ENCODE peak calls at places on chromosomes 3 and 15, in four cellular contexts. W is ovary, G is sigmoid colon, Y is adrenal gland. Z is an unnamed sample.

GRCh38 chr3:42159706-42160472 is 68.7 kb downstream of the TRAK1 start:
- DNase-seq in W (peak), G (peak), Y (no peak), Z (peak)

GRCh38 chr15:98684441-98684840 is 36.1 kb downstream of the IGF1R start:
- DNase-seq in W (no peak), G (no peak), Y (no peak), Z (no peak)

GRCh38 chr15:31824009-31824408 is 206.3 kb upstream of the CHRNA7 start:
- DNase-seq in W (no peak), G (no peak), Y (no peak), Z (no peak)

GRCh38 chr3:71360170-71360569 is 223.4 kb downstream of the FOXP1 start:
- DNase-seq in W (no peak), G (no peak), Y (no peak), Z (no peak)

GRCh38 chr15:52206446-52206845 is 15.3 kb upstream of the GNB5 start:
- DNase-seq in W (no peak), G (no peak), Y (no peak), Z (no peak)

GRCh38 chr15:23118208-23118607 is 18.4 kb downstream of the GOLGA6L1 start:
- DNase-seq in W (no peak), G (no peak), Y (no peak), Z (no peak)

GRCh38 chr3:182713743-182714517 is 79.4 kb upstream of the ATP11B start:
- DNase-seq in W (no peak), G (no peak), Y (no peak), Z (no peak)

GRCh38 chr15:60612400-60613048 is 133.6 kb upstream of the ICE2 start:
- DNase-seq in W (no peak), G (no peak), Y (no peak), Z (no peak)

GRCh38 chr15:80159811-80160569 is 7.2 kb downstream of the FAH start:
- DNase-seq in W (no peak), G (no peak), Y (peak), Z (no peak)

GRCh38 chr3:33096103-33096868 is 660 bp downstream of the GLB1 start:
- DNase-seq in W (peak), G (no peak), Y (peak), Z (peak)

GRCh38 chr3:15007681-15008141 is 57.4 kb downstream of the MRPS25 start:
- DNase-seq in W (no peak), G (no peak), Y (peak), Z (no peak)

GRCh38 chr3:89098173-89098572 is 9.2 kb upstream of the EPHA3 start:
- DNase-seq in W (no peak), G (no peak), Y (no peak), Z (no peak)

DNA sequence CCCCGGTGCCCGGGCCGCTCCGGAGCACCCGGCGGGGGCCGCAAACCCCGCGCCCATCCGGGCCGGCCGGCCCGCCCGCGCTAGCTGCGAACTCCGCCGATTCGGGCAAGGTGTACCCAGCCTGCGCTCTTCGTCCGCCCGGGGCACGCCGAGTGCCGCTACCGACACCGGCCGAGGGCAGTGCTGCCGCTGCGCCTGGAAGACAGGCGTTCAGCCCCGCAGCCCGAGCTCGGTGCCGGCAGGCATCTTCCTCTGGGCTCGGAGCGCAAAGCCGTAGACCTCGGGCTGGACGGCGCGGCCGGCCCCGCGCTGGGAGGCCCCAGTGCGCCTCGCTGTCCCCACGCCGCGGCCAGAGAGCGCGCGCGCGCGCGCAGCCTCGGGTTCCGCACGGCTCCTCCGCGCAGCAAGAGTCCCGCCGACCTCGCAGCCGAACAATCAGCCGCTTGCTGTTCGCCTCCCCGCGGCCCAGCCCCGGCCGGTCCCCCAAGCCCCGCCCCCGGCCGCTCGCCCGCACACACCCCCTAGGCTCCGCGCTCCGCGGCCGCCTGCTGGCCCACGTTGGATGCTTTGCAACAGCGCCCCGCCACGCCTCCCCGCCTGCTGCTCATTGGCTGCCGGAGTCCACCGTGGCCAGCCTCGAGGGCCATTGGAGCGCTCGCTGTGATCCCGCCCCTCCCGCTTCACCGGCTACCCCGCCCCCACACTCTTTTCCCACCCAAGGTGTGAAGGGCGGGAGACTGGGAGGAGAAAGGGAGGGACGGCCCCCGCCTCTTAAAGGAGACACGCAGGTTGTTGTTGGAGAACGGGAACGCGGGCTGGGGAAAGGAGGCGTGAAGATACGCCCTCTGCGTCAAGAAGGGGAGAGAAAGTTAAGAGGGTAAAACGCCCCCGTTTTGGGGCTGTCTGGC is at the start of gene LRIG1:
- DNase-seq in W (peak), G (peak), Y (peak), Z (peak)
- TF ChIP-seq POLR2A in W (peak), G (no peak), Y (no peak), Z (no peak)

GRCh38 chr3:64385256-64385655 is 160.0 kb upstream of the PRICKLE2 start:
- DNase-seq in W (no peak), G (no peak), Y (no peak), Z (no peak)
- TF ChIP-seq CTCF in W (no peak), G (no peak), Y (no peak), Z (no peak)

DNA sequence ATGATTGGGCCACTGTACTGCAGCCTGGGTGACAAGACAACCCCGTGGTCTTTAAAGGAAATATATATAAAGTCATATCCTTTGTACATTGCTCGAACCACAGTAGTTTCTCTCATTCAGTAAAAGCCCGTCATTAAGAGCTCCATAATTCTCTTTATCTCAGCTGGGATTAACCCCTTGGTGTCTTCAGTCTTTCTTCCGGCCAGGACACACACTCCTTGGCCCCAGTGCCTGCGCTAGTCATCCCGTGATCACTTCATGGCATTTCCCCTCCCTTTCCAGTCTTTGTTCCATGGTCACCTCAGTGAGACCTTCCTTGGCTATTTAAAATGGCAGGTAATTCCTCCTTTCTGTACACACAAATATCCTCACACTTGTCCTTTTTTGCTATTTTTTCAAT is 3.3 kb downstream of the RPL35A start:
- DNase-seq in W (no peak), G (no peak), Y (no peak), Z (no peak)
- TF ChIP-seq POLR2A in W (no peak), G (no peak), Y (no peak), Z (no peak)

GRCh38 chr15:92654662-92655061 is 913 bp downstream of the FAM174B start:
- DNase-seq in W (no peak), G (no peak), Y (no peak), Z (no peak)

GRCh38 chr15:92652576-92652966 is 3.0 kb downstream of the FAM174B start:
- DNase-seq in W (no peak), G (no peak), Y (no peak), Z (no peak)

GRCh38 chr15:92653366-92653765 is 2.2 kb downstream of the FAM174B start:
- DNase-seq in W (no peak), G (no peak), Y (no peak), Z (no peak)

GRCh38 chr15:92655178-92655995 is at the start of gene FAM174B:
- DNase-seq in W (peak), G (peak), Y (no peak), Z (peak)

GRCh38 chr15:92653836-92654524 is 1.6 kb downstream of the FAM174B start:
- DNase-seq in W (no peak), G (peak), Y (no peak), Z (peak)
- TF ChIP-seq CTCF in W (no peak), G (no peak), Y (no peak), Z (no peak)

DNA sequence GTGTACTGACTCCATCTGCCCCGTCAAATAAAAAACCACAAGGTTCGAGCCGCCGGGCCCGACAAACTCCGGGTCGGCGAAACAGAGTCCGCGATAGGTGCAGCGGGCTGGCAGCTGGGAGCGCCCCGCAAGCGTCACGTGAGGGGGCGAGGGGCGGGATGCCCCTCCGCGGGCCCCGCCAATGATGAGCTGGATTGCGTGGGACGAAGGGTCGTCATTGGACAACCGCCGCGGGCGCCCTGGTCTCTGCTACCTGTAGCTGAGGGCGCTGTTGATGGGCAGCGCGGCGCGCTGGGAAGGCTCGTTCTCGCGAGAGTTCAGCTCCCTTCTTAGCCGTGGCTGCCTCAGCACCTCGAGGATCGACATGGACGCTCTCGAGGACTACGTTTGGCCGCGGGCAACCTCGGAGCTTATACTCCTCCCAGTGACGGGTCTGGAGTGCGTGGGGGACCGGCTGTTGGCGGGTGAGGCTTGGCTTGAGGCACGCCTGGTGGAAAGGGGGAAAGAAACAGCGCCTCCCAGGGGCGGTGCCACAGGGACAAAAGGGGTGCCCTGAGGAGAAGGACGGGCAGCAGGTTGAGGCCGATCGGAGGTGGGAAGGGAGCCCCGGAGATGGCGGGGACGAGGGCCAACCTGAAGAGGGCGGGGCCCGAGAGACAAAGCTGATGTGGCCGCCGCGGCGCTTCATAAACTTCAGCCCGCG is at the start of gene WDR6:
- DNase-seq in W (peak), G (peak), Y (peak), Z (peak)
- TF ChIP-seq POLR2A in W (peak), G (peak), Y (peak), Z (no peak)

Z was measured in stomach.